ENCODE peak calls at places on chromosome 10, in ten cellular contexts. One of them, this sample, is unnamed.

GRCh38 chr10:110781139-110781538 is 90.6 kb upstream of the PDCD4 start:
- DNase-seq in AG08395: no peak
- DNase-seq in hepatocyte: no peak
- DNase-seq in KBM-7: no peak
- DNase-seq in stimulated activated CD8-positive, alpha-beta memory T cell treated with anti-CD3 and anti-CD28 coated beads, Interleukin-7, amount 100 ng/mL, for 4 hours: no peak
- DNase-seq in EH: no peak
- DNase-seq in activated T-cell treated with anti-CD3 and anti-CD28 coated beads for 4 hours: no peak
- DNase-seq in skeletal muscle cell: no peak
- DNase-seq in upper lobe of left lung: no peak
- DNase-seq in Peyer's patch: no peak
- DNase-seq in this sample: no peak

GRCh38 chr10:88028654-88029053 is 165.2 kb downstream of the PTEN start:
- DNase-seq in AG08395: no peak
- DNase-seq in hepatocyte: peak
- DNase-seq in KBM-7: no peak
- DNase-seq in stimulated activated CD8-positive, alpha-beta memory T cell treated with anti-CD3 and anti-CD28 coated beads, Interleukin-7, amount 100 ng/mL, for 4 hours: no peak
- DNase-seq in EH: no peak
- DNase-seq in activated T-cell treated with anti-CD3 and anti-CD28 coated beads for 4 hours: no peak
- DNase-seq in skeletal muscle cell: no peak
- DNase-seq in upper lobe of left lung: no peak
- DNase-seq in Peyer's patch: no peak
- DNase-seq in this sample: no peak

GRCh38 chr10:101611506-101611905 is 23.4 kb downstream of the DPCD start:
- DNase-seq in AG08395: peak
- DNase-seq in hepatocyte: no peak
- DNase-seq in KBM-7: peak
- DNase-seq in stimulated activated CD8-positive, alpha-beta memory T cell treated with anti-CD3 and anti-CD28 coated beads, Interleukin-7, amount 100 ng/mL, for 4 hours: no peak
- DNase-seq in EH: peak
- DNase-seq in activated T-cell treated with anti-CD3 and anti-CD28 coated beads for 4 hours: no peak
- DNase-seq in skeletal muscle cell: no peak
- DNase-seq in upper lobe of left lung: no peak
- DNase-seq in Peyer's patch: no peak
- DNase-seq in this sample: no peak

GRCh38 chr10:3105166-3105565 is 37.8 kb downstream of the PFKP start:
- DNase-seq in AG08395: no peak
- DNase-seq in hepatocyte: no peak
- DNase-seq in KBM-7: no peak
- DNase-seq in stimulated activated CD8-positive, alpha-beta memory T cell treated with anti-CD3 and anti-CD28 coated beads, Interleukin-7, amount 100 ng/mL, for 4 hours: no peak
- DNase-seq in EH: no peak
- DNase-seq in activated T-cell treated with anti-CD3 and anti-CD28 coated beads for 4 hours: no peak
- DNase-seq in skeletal muscle cell: no peak
- DNase-seq in upper lobe of left lung: no peak
- DNase-seq in Peyer's patch: no peak
- DNase-seq in this sample: no peak

GRCh38 chr10:22324413-22324812 is 3.5 kb downstream of the BMI1 start:
- DNase-seq in AG08395: no peak
- DNase-seq in hepatocyte: no peak
- DNase-seq in KBM-7: no peak
- DNase-seq in stimulated activated CD8-positive, alpha-beta memory T cell treated with anti-CD3 and anti-CD28 coated beads, Interleukin-7, amount 100 ng/mL, for 4 hours: no peak
- DNase-seq in EH: no peak
- DNase-seq in activated T-cell treated with anti-CD3 and anti-CD28 coated beads for 4 hours: no peak
- DNase-seq in skeletal muscle cell: no peak
- DNase-seq in upper lobe of left lung: no peak
- DNase-seq in Peyer's patch: no peak
- DNase-seq in this sample: no peak

GRCh38 chr10:79348640-79348988 is 1.3 kb downstream of the PPIF start:
- DNase-seq in AG08395: no peak
- DNase-seq in hepatocyte: no peak
- DNase-seq in KBM-7: no peak
- DNase-seq in stimulated activated CD8-positive, alpha-beta memory T cell treated with anti-CD3 and anti-CD28 coated beads, Interleukin-7, amount 100 ng/mL, for 4 hours: no peak
- DNase-seq in EH: no peak
- DNase-seq in activated T-cell treated with anti-CD3 and anti-CD28 coated beads for 4 hours: no peak
- DNase-seq in skeletal muscle cell: no peak
- DNase-seq in upper lobe of left lung: no peak
- DNase-seq in Peyer's patch: no peak
- DNase-seq in this sample: no peak

GRCh38 chr10:127866276-127867013 is 26.3 kb downstream of the CLRN3 start:
- DNase-seq in AG08395: no peak
- DNase-seq in hepatocyte: no peak
- DNase-seq in KBM-7: no peak
- DNase-seq in stimulated activated CD8-positive, alpha-beta memory T cell treated with anti-CD3 and anti-CD28 coated beads, Interleukin-7, amount 100 ng/mL, for 4 hours: no peak
- DNase-seq in EH: no peak
- DNase-seq in activated T-cell treated with anti-CD3 and anti-CD28 coated beads for 4 hours: no peak
- DNase-seq in skeletal muscle cell: no peak
- DNase-seq in upper lobe of left lung: no peak
- DNase-seq in Peyer's patch: no peak
- DNase-seq in this sample: no peak

GRCh38 chr10:623477-624311 is 65.8 kb downstream of the DIP2C start:
- DNase-seq in AG08395: no peak
- DNase-seq in hepatocyte: no peak
- DNase-seq in KBM-7: no peak
- DNase-seq in stimulated activated CD8-positive, alpha-beta memory T cell treated with anti-CD3 and anti-CD28 coated beads, Interleukin-7, amount 100 ng/mL, for 4 hours: no peak
- DNase-seq in EH: no peak
- DNase-seq in activated T-cell treated with anti-CD3 and anti-CD28 coated beads for 4 hours: no peak
- DNase-seq in skeletal muscle cell: no peak
- DNase-seq in upper lobe of left lung: no peak
- DNase-seq in Peyer's patch: no peak
- DNase-seq in this sample: no peak

This sample was measured in T-helper 17 cell.